ENCODE peak calls at places on chromosomes 4 and X, in ten cellular contexts. U is vagina; R is body of pancreas; F is neuronal stem cell; Q is mesenchymal stem cell; Y is dorsolateral prefrontal cortex; Z is tibial nerve; I is neural progenitor cell; E is CD8-positive, alpha-beta memory T cell; P is fibroblast of lung. M is an unnamed sample.

GRCh38 chrX:132634521-132634920 is 145.7 kb upstream of the MBNL3 start:
- DNase-seq in U (peak), R (no peak), F (no peak), Q (no peak), Y (no peak), Z (no peak), I (no peak), E (no peak), P (no peak), M (no peak)

GRCh38 chrX:105694839-105695238 is 127.5 kb upstream of the NRK start:
- DNase-seq in U (no peak), R (no peak), F (no peak), Q (no peak), Y (no peak), Z (no peak), I (no peak), E (no peak), P (no peak), M (no peak)

GRCh38 chrX:640641-641040 is 10.1 kb downstream of the SHOX start:
- DNase-seq in U (no peak), R (no peak), F (no peak), Q (no peak), Y (no peak), Z (no peak), I (no peak), E (no peak), P (no peak), M (no peak)

GRCh38 chrX:51814066-51814465 is 70.8 kb downstream of the GSPT2 start:
- DNase-seq in U (no peak), R (no peak), F (no peak), Q (no peak), Y (no peak), Z (no peak), I (no peak), E (no peak), P (peak), M (peak)

GRCh38 chrX:104112326-104112951 is at the start of gene ZCCHC18:
- DNase-seq in U (no peak), R (peak), F (peak), Q (peak), Y (peak), Z (no peak), I (peak), E (peak), P (peak), M (peak)

GRCh38 chr4:135032670-135033069 is 831.1 kb upstream of the PABPC4L start:
- DNase-seq in U (no peak), R (no peak), F (no peak), Q (no peak), Y (no peak), Z (no peak), I (peak), E (no peak), P (no peak), M (no peak)

GRCh38 chr4:24472514-24473308 is 111.6 kb downstream of the DHX15 start:
- DNase-seq in U (no peak), R (peak), F (peak), Q (peak), Y (peak), Z (peak), I (peak), E (peak), P (peak), M (peak)

GRCh38 chr4:168528131-168528949 is 31.5 kb downstream of the PALLD start:
- DNase-seq in U (no peak), R (no peak), F (no peak), Q (peak), Y (no peak), Z (no peak), I (no peak), E (no peak), P (peak), M (no peak)

GRCh38 chr4:82721819-82722423 is 76.7 kb downstream of the SCD5 start:
- DNase-seq in U (no peak), R (peak), F (no peak), Q (no peak), Y (peak), Z (no peak), I (peak), E (no peak), P (peak), M (peak)

GRCh38 chrX:77788050-77788449 is 2.0 kb upstream of the ATRX start:
- DNase-seq in U (no peak), R (no peak), F (no peak), Q (peak), Y (no peak), Z (no peak), I (no peak), E (no peak), P (no peak), M (no peak)

GRCh38 chrX:1248381-1249061 is 20.1 kb upstream of the CSF2RA start:
- DNase-seq in U (no peak), R (no peak), F (peak), Q (peak), Y (no peak), Z (no peak), I (peak), E (no peak), P (no peak), M (peak)

GRCh38 chrX:49291615-49292337 is 11.7 kb upstream of the GAGE10 start:
- DNase-seq in U (no peak), R (peak), F (peak), Q (peak), Y (peak), Z (peak), I (peak), E (peak), P (peak), M (peak)

GRCh38 chr4:88177981-88178632 is 19.7 kb upstream of the ABCG2 start:
- DNase-seq in U (no peak), R (no peak), F (no peak), Q (peak), Y (no peak), Z (no peak), I (peak), E (no peak), P (peak), M (no peak)

GRCh38 chr4:100087743-100088142 is 102.5 kb downstream of the DDIT4L start:
- DNase-seq in U (no peak), R (no peak), F (no peak), Q (no peak), Y (no peak), Z (no peak), I (no peak), E (no peak), P (no peak), M (no peak)

GRCh38 chrX:19680580-19680979 is 165.3 kb upstream of the MAP3K15 start:
- DNase-seq in U (no peak), R (no peak), F (no peak), Q (no peak), Y (no peak), Z (no peak), I (no peak), E (no peak), P (no peak), M (no peak)

GRCh38 chrX:116284383-116284782 is 113.8 kb downstream of the AGTR2 start:
- DNase-seq in U (no peak), R (no peak), F (no peak), Q (no peak), Y (no peak), Z (no peak), I (no peak), E (no peak), P (no peak), M (no peak)

GRCh38 chr4:101418466-101418865 is 71.1 kb upstream of the PPP3CA start:
- DNase-seq in U (no peak), R (no peak), F (no peak), Q (no peak), Y (no peak), Z (no peak), I (no peak), E (no peak), P (no peak), M (no peak)

GRCh38 chr4:184807797-184808718 is 17.7 kb downstream of the ACSL1 start:
- DNase-seq in U (no peak), R (no peak), F (peak), Q (peak), Y (peak), Z (no peak), I (peak), E (no peak), P (peak), M (peak)

GRCh38 chr4:83644677-83645639 is 109.0 kb downstream of the GPAT3 start:
- DNase-seq in U (no peak), R (peak), F (peak), Q (peak), Y (no peak), Z (no peak), I (peak), E (no peak), P (peak), M (peak)

GRCh38 chr4:32417113-32417704 is 1697.0 kb downstream of the PCDH7 start:
- DNase-seq in U (no peak), R (no peak), F (no peak), Q (no peak), Y (no peak), Z (no peak), I (no peak), E (no peak), P (no peak), M (no peak)

DNA sequence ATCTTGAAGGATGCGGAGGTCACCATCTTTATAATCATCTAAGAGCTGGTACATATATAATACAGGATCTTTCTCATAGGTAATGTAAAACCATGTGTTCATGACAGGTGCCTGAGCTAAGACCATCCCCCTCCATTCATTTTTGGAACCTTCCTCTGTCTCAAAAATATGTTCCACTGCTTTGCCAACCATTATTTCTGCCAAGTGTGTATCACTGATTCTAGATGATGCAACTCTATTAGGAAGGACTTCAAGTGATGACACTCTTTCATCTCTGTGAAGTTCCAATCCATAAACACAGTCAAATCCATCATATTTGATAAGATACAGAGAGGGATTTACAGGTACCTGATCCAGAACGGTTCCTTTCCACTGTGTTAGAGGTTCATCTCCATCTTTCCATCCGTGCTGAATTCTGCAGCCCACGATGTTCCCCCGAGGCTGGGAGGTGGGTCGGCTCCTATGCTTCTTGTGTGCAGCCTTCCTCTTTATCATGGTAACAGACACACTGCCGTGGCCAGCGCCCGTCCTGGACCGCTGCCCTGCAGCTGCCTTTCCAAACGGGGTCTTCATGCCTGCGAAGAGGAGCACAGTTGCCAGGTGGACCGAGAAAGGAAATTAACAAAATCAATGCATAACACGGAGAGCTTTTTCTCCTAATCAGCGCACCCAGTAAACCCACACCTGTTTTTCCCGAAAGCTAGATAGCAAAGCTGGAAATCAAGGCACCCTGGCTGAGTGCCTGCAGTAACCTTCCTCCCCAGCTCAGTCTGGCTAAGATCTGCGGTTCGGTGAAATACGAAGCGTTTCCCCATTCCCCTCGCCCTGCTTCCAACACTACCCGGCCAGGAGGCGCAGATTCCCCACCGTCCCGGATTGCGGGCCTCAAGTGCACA is 718 bp downstream of the SPIN3 start:
- DNase-seq in U (no peak), R (no peak), F (no peak), Q (no peak), Y (no peak), Z (no peak), I (peak), E (no peak), P (peak), M (peak)
- H3K27ac ChIP-seq in U (peak), R (peak), F (no peak), Q (peak), Y (peak), Z (peak), I (peak), E (peak), P (peak), M (peak)

GRCh38 chr4:41203841-41204240 is 10.5 kb downstream of the APBB2 start:
- DNase-seq in U (no peak), R (no peak), F (no peak), Q (no peak), Y (no peak), Z (no peak), I (no peak), E (no peak), P (no peak), M (no peak)

GRCh38 chr4:41205130-41205529 is 9.2 kb downstream of the APBB2 start:
- DNase-seq in U (no peak), R (no peak), F (no peak), Q (no peak), Y (no peak), Z (no peak), I (no peak), E (no peak), P (no peak), M (no peak)

GRCh38 chr4:41205854-41206460 is 8.4 kb downstream of the APBB2 start:
- DNase-seq in U (no peak), R (no peak), F (no peak), Q (no peak), Y (no peak), Z (no peak), I (no peak), E (no peak), P (peak), M (peak)

GRCh38 chr4:41203169-41203568 is 11.2 kb downstream of the APBB2 start:
- DNase-seq in U (no peak), R (no peak), F (no peak), Q (no peak), Y (no peak), Z (no peak), I (no peak), E (no peak), P (peak), M (no peak)

DNA sequence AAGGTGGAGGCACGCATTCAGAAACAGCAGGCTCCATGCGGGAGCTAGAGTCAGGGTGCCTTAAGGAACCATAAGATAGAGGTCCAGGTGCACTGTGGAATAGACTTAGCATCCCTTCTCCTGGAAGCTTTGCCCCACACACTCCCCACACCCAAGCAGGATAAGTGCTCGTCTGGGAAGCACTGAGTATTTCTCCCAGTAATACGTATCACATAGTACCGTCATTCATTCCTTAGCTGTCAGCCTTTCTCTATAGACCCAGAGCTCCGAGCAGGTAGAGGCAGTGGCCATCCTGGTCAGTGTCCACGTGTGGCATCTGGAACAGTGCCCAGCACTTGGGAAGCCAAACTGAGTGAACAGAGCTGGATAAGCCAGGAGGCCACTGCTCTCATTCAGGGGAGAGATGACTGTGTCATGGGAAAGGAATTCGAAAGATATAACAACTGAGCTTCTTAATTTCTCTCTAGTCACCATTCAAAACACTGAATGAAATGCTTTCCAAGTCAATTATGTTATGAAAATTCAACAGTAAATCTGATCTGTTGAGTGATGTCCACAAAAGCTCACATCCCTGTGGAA is 9.9 kb downstream of the APBB2 start:
- DNase-seq in U (no peak), R (peak), F (no peak), Q (peak), Y (no peak), Z (no peak), I (no peak), E (no peak), P (peak), M (peak)
- H3K4me3 ChIP-seq in U (no peak), R (no peak), F (no peak), Q (no peak), Y (no peak), Z (no peak), I (no peak), E (no peak), P (no peak), M (no peak)

DNA sequence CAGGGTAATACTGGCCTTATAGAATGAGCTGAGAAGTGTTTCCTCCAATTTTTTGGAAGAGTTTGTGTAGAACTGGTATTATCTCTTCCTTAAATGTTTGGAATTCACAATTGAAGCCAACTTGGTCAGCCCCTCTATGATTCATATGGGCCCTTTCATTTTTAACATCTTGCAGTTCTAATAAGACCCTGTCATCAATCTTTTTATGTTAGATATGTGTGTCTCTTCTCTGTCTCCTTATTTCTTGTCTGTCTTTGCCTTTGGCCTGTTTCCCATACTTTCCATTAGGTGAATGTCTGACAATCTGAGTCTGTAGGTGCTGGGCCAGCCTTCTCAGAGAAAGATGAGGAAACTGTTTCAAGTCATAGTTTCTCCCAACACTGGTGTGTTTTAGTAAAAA is 88.7 kb downstream of the SLC16A2 start:
- DNase-seq in U (no peak), R (no peak), F (no peak), Q (no peak), Y (no peak), Z (no peak), I (no peak), E (no peak), P (peak), M (no peak)
- H3K27ac ChIP-seq in U (no peak), R (no peak), F (no peak), Q (no peak), Y (no peak), Z (no peak), I (no peak), E (no peak), P (no peak), M (no peak)

GRCh38 chrX:153830632-153831434 is 489 bp upstream of the PDZD4 start:
- DNase-seq in U (no peak), R (no peak), F (no peak), Q (no peak), Y (no peak), Z (no peak), I (peak), E (no peak), P (no peak), M (no peak)
- H3K4me3 ChIP-seq in U (peak), R (no peak), F (peak), Q (no peak), Y (peak), Z (peak), I (peak), E (no peak), P (no peak), M (peak)

DNA sequence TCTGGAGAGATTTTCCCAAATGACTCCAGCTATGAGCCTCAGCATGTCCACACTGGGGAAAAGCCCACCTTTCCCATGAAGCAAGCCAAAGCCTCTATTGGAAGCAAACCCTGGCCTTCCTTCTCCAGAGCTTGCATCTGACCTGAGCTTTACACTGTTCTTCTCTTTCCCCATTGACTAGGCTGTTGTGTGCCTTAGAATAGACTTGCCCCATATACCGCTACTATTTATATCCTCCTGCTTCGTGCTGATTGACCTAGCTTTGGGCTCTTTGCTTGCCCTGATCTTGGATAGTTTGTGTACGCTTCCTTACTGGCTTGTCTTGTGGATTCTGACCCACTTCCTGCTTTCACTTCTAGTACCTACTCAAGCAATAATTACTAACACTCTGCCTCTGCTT is 30.9 kb downstream of the FAM9B start:
- DNase-seq in U (no peak), R (no peak), F (no peak), Q (no peak), Y (no peak), Z (no peak), I (no peak), E (no peak), P (no peak), M (no peak)
- H3K27ac ChIP-seq in U (no peak), R (no peak), F (no peak), Q (no peak), Y (no peak), Z (no peak), I (no peak), E (no peak), P (no peak), M (no peak)

DNA sequence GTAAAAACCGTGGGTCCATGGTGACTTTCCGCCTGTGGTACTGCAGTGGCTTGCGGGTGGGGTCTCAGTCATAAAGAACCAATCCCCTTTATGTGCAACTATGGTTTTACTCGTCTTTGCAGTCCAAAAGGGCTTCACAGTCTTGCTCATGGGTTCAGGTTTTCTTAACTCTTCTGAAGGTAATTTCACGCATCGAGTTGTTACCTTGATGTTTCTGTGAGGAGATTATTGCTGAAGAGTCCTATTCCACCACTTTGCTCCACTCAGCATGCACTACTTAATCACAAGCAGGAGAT is 41.5 kb downstream of the F8 start:
- DNase-seq in U (no peak), R (no peak), F (no peak), Q (no peak), Y (no peak), Z (no peak), I (no peak), E (no peak), P (no peak), M (no peak)
- H3K4me3 ChIP-seq in U (peak), R (no peak), F (no peak), Q (no peak), Y (peak), Z (no peak), I (no peak), E (peak), P (no peak), M (no peak)

DNA sequence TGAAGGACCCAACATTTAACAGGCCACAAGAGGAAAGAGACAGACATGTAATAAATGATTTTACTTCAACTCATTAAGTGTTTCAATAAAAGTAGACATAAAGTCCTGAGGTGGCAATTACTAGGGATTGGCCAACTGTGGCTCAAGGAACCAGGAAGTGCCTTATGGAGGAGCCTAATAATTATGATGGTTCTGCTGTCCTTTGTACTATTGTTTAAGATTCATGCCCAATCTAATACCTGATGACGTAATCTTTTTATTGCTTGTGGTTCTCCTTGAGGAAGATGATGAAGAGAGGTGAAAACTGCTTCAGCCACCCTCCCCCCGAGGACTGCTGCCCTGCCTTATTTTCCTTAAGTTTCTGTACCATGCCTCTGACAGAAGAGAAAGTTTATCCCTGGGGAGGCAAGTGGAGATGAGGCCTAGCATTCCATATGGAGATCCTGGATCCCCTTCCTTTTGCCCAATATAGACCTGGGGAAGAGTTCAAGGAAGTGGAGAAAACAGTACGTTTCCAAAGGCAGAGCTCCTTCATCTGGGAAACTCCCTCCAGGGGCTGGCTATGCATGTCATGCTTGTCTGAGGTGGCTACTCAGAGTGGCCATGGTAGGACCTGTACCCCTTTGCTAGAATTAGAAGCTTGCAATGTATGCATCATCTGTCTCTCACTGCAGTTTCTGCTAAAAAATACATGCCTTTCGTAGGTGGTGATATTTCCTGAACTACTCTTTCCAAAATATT is 56.8 kb upstream of the FAT1 start:
- DNase-seq in U (no peak), R (no peak), F (no peak), Q (peak), Y (no peak), Z (no peak), I (no peak), E (no peak), P (no peak), M (no peak)
- H3K27ac ChIP-seq in U (no peak), R (no peak), F (no peak), Q (no peak), Y (no peak), Z (no peak), I (no peak), E (no peak), P (no peak), M (no peak)

M was measured in SJCRH30.